ENCODE peak calls at places on chromosomes 11 and 22, in eight cellular contexts. One of them, this sample, is unnamed.

GRCh38 chr11:124311677-124312076 is 2.1 kb downstream of the OR8D1 start:
- DNase-seq in fibroblast of pulmonary artery: no peak
- DNase-seq in cardiac fibroblast: no peak
- DNase-seq in glutamatergic neuron: no peak
- DNase-seq in breast epithelium: no peak
- DNase-seq in suprapubic skin: no peak
- DNase-seq in tibial artery: no peak
- DNase-seq in LNCaP clone FGC: no peak
- DNase-seq in this sample: no peak

GRCh38 chr11:62611705-62612365 is 740 bp downstream of the EML3 start:
- DNase-seq in breast epithelium: no peak
- DNase-seq in tibial artery: peak
- DNase-seq in cardiac fibroblast: peak
- DNase-seq in suprapubic skin: no peak
- DNase-seq in glutamatergic neuron: peak
- DNase-seq in fibroblast of pulmonary artery: peak
- DNase-seq in LNCaP clone FGC: no peak
- DNase-seq in this sample: no peak

GRCh38 chr11:11036185-11037161 is 178.6 kb upstream of the ZBED5 start:
- DNase-seq in fibroblast of pulmonary artery: peak
- DNase-seq in glutamatergic neuron: no peak
- DNase-seq in suprapubic skin: no peak
- DNase-seq in cardiac fibroblast: peak
- DNase-seq in LNCaP clone FGC: peak
- DNase-seq in tibial artery: no peak
- DNase-seq in breast epithelium: no peak
- DNase-seq in this sample: no peak

GRCh38 chr11:88704505-88704904 is 361.3 kb downstream of the GRM5 start:
- DNase-seq in glutamatergic neuron: no peak
- DNase-seq in breast epithelium: no peak
- DNase-seq in fibroblast of pulmonary artery: peak
- DNase-seq in LNCaP clone FGC: no peak
- DNase-seq in suprapubic skin: no peak
- DNase-seq in cardiac fibroblast: peak
- DNase-seq in tibial artery: no peak
- DNase-seq in this sample: no peak

GRCh38 chr11:100920571-100920970 is 209.0 kb downstream of the PGR start:
- DNase-seq in cardiac fibroblast: no peak
- DNase-seq in suprapubic skin: no peak
- DNase-seq in glutamatergic neuron: no peak
- DNase-seq in LNCaP clone FGC: no peak
- DNase-seq in fibroblast of pulmonary artery: no peak
- DNase-seq in breast epithelium: no peak
- DNase-seq in tibial artery: no peak
- DNase-seq in this sample: no peak

GRCh38 chr11:103525069-103525468 is 415.8 kb downstream of the DYNC2H1 start:
- DNase-seq in cardiac fibroblast: peak
- DNase-seq in fibroblast of pulmonary artery: peak
- DNase-seq in tibial artery: no peak
- DNase-seq in glutamatergic neuron: no peak
- DNase-seq in LNCaP clone FGC: no peak
- DNase-seq in suprapubic skin: no peak
- DNase-seq in breast epithelium: no peak
- DNase-seq in this sample: no peak

GRCh38 chr22:33841281-33842005 is 78.8 kb downstream of the LARGE1 start:
- DNase-seq in cardiac fibroblast: peak
- DNase-seq in fibroblast of pulmonary artery: no peak
- DNase-seq in suprapubic skin: no peak
- DNase-seq in glutamatergic neuron: no peak
- DNase-seq in LNCaP clone FGC: no peak
- DNase-seq in tibial artery: no peak
- DNase-seq in breast epithelium: no peak
- DNase-seq in this sample: no peak

GRCh38 chr11:316891-317291 is 3.1 kb downstream of the IFITM1 start:
- DNase-seq in cardiac fibroblast: no peak
- DNase-seq in fibroblast of pulmonary artery: no peak
- DNase-seq in LNCaP clone FGC: no peak
- DNase-seq in tibial artery: no peak
- DNase-seq in breast epithelium: no peak
- DNase-seq in suprapubic skin: no peak
- DNase-seq in glutamatergic neuron: no peak
- DNase-seq in this sample: no peak

GRCh38 chr22:17980638-17981051 is 43.7 kb downstream of the MICAL3 start:
- DNase-seq in tibial artery: no peak
- DNase-seq in breast epithelium: no peak
- DNase-seq in suprapubic skin: no peak
- DNase-seq in glutamatergic neuron: peak
- DNase-seq in fibroblast of pulmonary artery: peak
- DNase-seq in cardiac fibroblast: peak
- DNase-seq in LNCaP clone FGC: no peak
- DNase-seq in this sample: no peak

GRCh38 chr22:48630444-48630777 is 1197.3 kb downstream of the BRD1 start:
- DNase-seq in fibroblast of pulmonary artery: no peak
- DNase-seq in LNCaP clone FGC: no peak
- DNase-seq in cardiac fibroblast: no peak
- DNase-seq in glutamatergic neuron: no peak
- DNase-seq in tibial artery: no peak
- DNase-seq in suprapubic skin: no peak
- DNase-seq in breast epithelium: no peak
- DNase-seq in this sample: no peak

GRCh38 chr11:57426439-57426753 is 525 bp downstream of the SLC43A3 start:
- DNase-seq in cardiac fibroblast: no peak
- DNase-seq in glutamatergic neuron: no peak
- DNase-seq in breast epithelium: no peak
- DNase-seq in fibroblast of pulmonary artery: no peak
- DNase-seq in tibial artery: no peak
- DNase-seq in suprapubic skin: no peak
- DNase-seq in LNCaP clone FGC: no peak
- DNase-seq in this sample: no peak

GRCh38 chr11:64089915-64090810 is 54.4 kb downstream of the FLRT1 start:
- DNase-seq in fibroblast of pulmonary artery: no peak
- DNase-seq in cardiac fibroblast: no peak
- DNase-seq in glutamatergic neuron: no peak
- DNase-seq in breast epithelium: no peak
- DNase-seq in tibial artery: no peak
- DNase-seq in LNCaP clone FGC: no peak
- DNase-seq in suprapubic skin: no peak
- DNase-seq in this sample: no peak

GRCh38 chr11:64092761-64093136 is 57.0 kb downstream of the FLRT1 start:
- DNase-seq in suprapubic skin: no peak
- DNase-seq in LNCaP clone FGC: no peak
- DNase-seq in cardiac fibroblast: no peak
- DNase-seq in breast epithelium: no peak
- DNase-seq in glutamatergic neuron: no peak
- DNase-seq in tibial artery: no peak
- DNase-seq in fibroblast of pulmonary artery: no peak
- DNase-seq in this sample: no peak

GRCh38 chr11:64092119-64092760 is 56.5 kb downstream of the FLRT1 start:
- DNase-seq in cardiac fibroblast: no peak
- DNase-seq in fibroblast of pulmonary artery: no peak
- DNase-seq in breast epithelium: no peak
- DNase-seq in tibial artery: no peak
- DNase-seq in glutamatergic neuron: no peak
- DNase-seq in LNCaP clone FGC: no peak
- DNase-seq in suprapubic skin: no peak
- DNase-seq in this sample: no peak

GRCh38 chr11:64089493-64089892 is 53.8 kb downstream of the FLRT1 start:
- DNase-seq in fibroblast of pulmonary artery: no peak
- DNase-seq in glutamatergic neuron: no peak
- DNase-seq in tibial artery: no peak
- DNase-seq in breast epithelium: no peak
- DNase-seq in cardiac fibroblast: no peak
- DNase-seq in suprapubic skin: no peak
- DNase-seq in LNCaP clone FGC: no peak
- DNase-seq in this sample: peak

DNA sequence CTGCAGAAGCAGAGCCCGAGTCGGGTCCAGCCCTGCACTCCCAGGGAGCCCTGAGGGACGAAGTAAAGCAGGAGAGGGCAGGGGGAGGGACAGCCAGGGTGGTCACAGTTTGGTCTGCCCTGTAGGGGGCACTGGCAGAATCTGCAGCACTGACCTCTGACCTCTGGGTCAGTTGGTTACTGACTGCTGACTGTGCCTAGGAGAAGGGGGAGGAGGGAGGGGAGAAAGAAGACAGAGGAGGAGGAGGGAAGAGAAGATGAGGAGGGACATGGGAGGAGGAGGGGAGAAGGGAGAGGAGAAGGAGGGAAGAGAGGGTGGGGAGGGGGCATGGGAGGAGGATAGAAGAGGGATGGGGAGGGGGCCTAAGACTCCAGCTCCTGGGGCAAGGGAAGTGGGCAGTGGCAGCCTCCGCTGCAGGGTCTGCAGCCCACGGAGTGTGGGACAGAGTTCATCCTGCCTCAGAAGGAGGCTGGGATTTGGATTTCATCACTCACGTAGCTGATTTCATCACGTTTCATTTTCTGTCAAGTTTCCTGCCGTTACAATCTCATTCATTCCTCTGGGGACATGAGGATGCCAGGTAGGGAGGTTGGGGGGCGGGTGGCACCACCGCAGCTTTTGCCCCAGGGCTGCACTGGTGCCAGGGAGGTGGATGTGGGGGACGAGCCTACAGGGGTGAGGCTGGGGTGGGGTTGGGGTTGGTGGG is 55.2 kb downstream of the FLRT1 start:
- DNase-seq in fibroblast of pulmonary artery: peak
- DNase-seq in breast epithelium: no peak
- DNase-seq in tibial artery: no peak
- DNase-seq in glutamatergic neuron: no peak
- DNase-seq in LNCaP clone FGC: no peak
- DNase-seq in suprapubic skin: no peak
- DNase-seq in cardiac fibroblast: peak
- DNase-seq in this sample: no peak
- TF ChIP-seq CTCF in fibroblast of pulmonary artery: no peak
- TF ChIP-seq CTCF in breast epithelium: no peak
- TF ChIP-seq CTCF in tibial artery: no peak
- TF ChIP-seq CTCF in glutamatergic neuron: peak
- TF ChIP-seq CTCF in LNCaP clone FGC: no peak
- TF ChIP-seq CTCF in suprapubic skin: no peak
- TF ChIP-seq CTCF in cardiac fibroblast: peak
- TF ChIP-seq CTCF in this sample: no peak

GRCh38 chr11:123261345-123262106 is 66.5 kb upstream of the CLMP start:
- DNase-seq in fibroblast of pulmonary artery: peak
- DNase-seq in LNCaP clone FGC: peak
- DNase-seq in tibial artery: peak
- DNase-seq in cardiac fibroblast: peak
- DNase-seq in glutamatergic neuron: peak
- DNase-seq in breast epithelium: peak
- DNase-seq in suprapubic skin: peak
- DNase-seq in this sample: peak
- TF ChIP-seq CTCF in fibroblast of pulmonary artery: peak
- TF ChIP-seq CTCF in LNCaP clone FGC: peak
- TF ChIP-seq CTCF in tibial artery: peak
- TF ChIP-seq CTCF in cardiac fibroblast: peak
- TF ChIP-seq CTCF in glutamatergic neuron: peak
- TF ChIP-seq CTCF in breast epithelium: peak
- TF ChIP-seq CTCF in suprapubic skin: peak
- TF ChIP-seq CTCF in this sample: peak

GRCh38 chr11:111527279-111527678 is 12.7 kb downstream of the HOATZ start:
- DNase-seq in fibroblast of pulmonary artery: no peak
- DNase-seq in cardiac fibroblast: no peak
- DNase-seq in breast epithelium: no peak
- DNase-seq in tibial artery: no peak
- DNase-seq in LNCaP clone FGC: no peak
- DNase-seq in suprapubic skin: no peak
- DNase-seq in glutamatergic neuron: no peak
- DNase-seq in this sample: no peak

GRCh38 chr11:111526501-111526900 is 11.9 kb downstream of the HOATZ start:
- DNase-seq in fibroblast of pulmonary artery: peak
- DNase-seq in breast epithelium: no peak
- DNase-seq in glutamatergic neuron: no peak
- DNase-seq in suprapubic skin: no peak
- DNase-seq in LNCaP clone FGC: no peak
- DNase-seq in cardiac fibroblast: peak
- DNase-seq in tibial artery: no peak
- DNase-seq in this sample: no peak

GRCh38 chr11:111530091-111530490 is 10.4 kb upstream of the LAYN start:
- DNase-seq in fibroblast of pulmonary artery: no peak
- DNase-seq in LNCaP clone FGC: no peak
- DNase-seq in suprapubic skin: no peak
- DNase-seq in glutamatergic neuron: no peak
- DNase-seq in breast epithelium: no peak
- DNase-seq in cardiac fibroblast: no peak
- DNase-seq in tibial artery: no peak
- DNase-seq in this sample: no peak

GRCh38 chr11:111531156-111531555 is 9.4 kb upstream of the LAYN start:
- DNase-seq in fibroblast of pulmonary artery: no peak
- DNase-seq in LNCaP clone FGC: no peak
- DNase-seq in suprapubic skin: no peak
- DNase-seq in glutamatergic neuron: no peak
- DNase-seq in tibial artery: no peak
- DNase-seq in breast epithelium: no peak
- DNase-seq in cardiac fibroblast: peak
- DNase-seq in this sample: no peak

GRCh38 chr11:111528557-111528956 is 12.0 kb upstream of the LAYN start:
- DNase-seq in tibial artery: no peak
- DNase-seq in breast epithelium: no peak
- DNase-seq in cardiac fibroblast: peak
- DNase-seq in LNCaP clone FGC: no peak
- DNase-seq in glutamatergic neuron: no peak
- DNase-seq in fibroblast of pulmonary artery: peak
- DNase-seq in suprapubic skin: no peak
- DNase-seq in this sample: no peak
- TF ChIP-seq CTCF in tibial artery: no peak
- TF ChIP-seq CTCF in breast epithelium: no peak
- TF ChIP-seq CTCF in cardiac fibroblast: no peak
- TF ChIP-seq CTCF in LNCaP clone FGC: peak
- TF ChIP-seq CTCF in glutamatergic neuron: no peak
- TF ChIP-seq CTCF in fibroblast of pulmonary artery: peak
- TF ChIP-seq CTCF in suprapubic skin: no peak
- TF ChIP-seq CTCF in this sample: no peak

GRCh38 chr11:86069408-86070086 is 663 bp upstream of the PICALM start:
- DNase-seq in suprapubic skin: no peak
- DNase-seq in fibroblast of pulmonary artery: peak
- DNase-seq in glutamatergic neuron: no peak
- DNase-seq in breast epithelium: peak
- DNase-seq in cardiac fibroblast: peak
- DNase-seq in tibial artery: no peak
- DNase-seq in LNCaP clone FGC: no peak
- DNase-seq in this sample: no peak

GRCh38 chr11:86067230-86068137 is 1.4 kb downstream of the PICALM start:
- DNase-seq in LNCaP clone FGC: no peak
- DNase-seq in glutamatergic neuron: no peak
- DNase-seq in suprapubic skin: no peak
- DNase-seq in tibial artery: no peak
- DNase-seq in fibroblast of pulmonary artery: no peak
- DNase-seq in breast epithelium: no peak
- DNase-seq in cardiac fibroblast: no peak
- DNase-seq in this sample: no peak

GRCh38 chr11:86070435-86071056 is 1.7 kb upstream of the PICALM start:
- DNase-seq in LNCaP clone FGC: no peak
- DNase-seq in tibial artery: no peak
- DNase-seq in glutamatergic neuron: no peak
- DNase-seq in fibroblast of pulmonary artery: no peak
- DNase-seq in suprapubic skin: no peak
- DNase-seq in breast epithelium: no peak
- DNase-seq in cardiac fibroblast: no peak
- DNase-seq in this sample: no peak

GRCh38 chr11:86068138-86068861 is 584 bp downstream of the PICALM start:
- DNase-seq in fibroblast of pulmonary artery: no peak
- DNase-seq in LNCaP clone FGC: no peak
- DNase-seq in tibial artery: peak
- DNase-seq in breast epithelium: no peak
- DNase-seq in glutamatergic neuron: peak
- DNase-seq in cardiac fibroblast: peak
- DNase-seq in suprapubic skin: peak
- DNase-seq in this sample: peak

GRCh38 chr11:86068951-86069407 is at the start of gene PICALM:
- DNase-seq in suprapubic skin: peak
- DNase-seq in tibial artery: peak
- DNase-seq in glutamatergic neuron: peak
- DNase-seq in fibroblast of pulmonary artery: peak
- DNase-seq in breast epithelium: peak
- DNase-seq in LNCaP clone FGC: peak
- DNase-seq in cardiac fibroblast: peak
- DNase-seq in this sample: peak
- TF ChIP-seq CTCF in suprapubic skin: no peak
- TF ChIP-seq CTCF in tibial artery: no peak
- TF ChIP-seq CTCF in glutamatergic neuron: no peak
- TF ChIP-seq CTCF in fibroblast of pulmonary artery: no peak
- TF ChIP-seq CTCF in breast epithelium: no peak
- TF ChIP-seq CTCF in LNCaP clone FGC: no peak
- TF ChIP-seq CTCF in cardiac fibroblast: no peak
- TF ChIP-seq CTCF in this sample: no peak

This sample was measured in left lung.